ENCODE peak calls at places on chromosome 15, in ten cellular contexts. O is AG09319; L is stimulated activated CD8-positive, alpha-beta memory T cell treated with anti-CD3 and anti-CD28 coated beads, Interleukin-2, amount 100 ng/mL, for 48 hours; J is RPMI8226; B is cardiac muscle cell; A is amniotic stem cell; G is AG08395; D is activated T-cell treated with anti-CD3 and anti-CD28 coated beads for 24 hours; Z is central memory CD4-positive, alpha-beta T cell; M is activated T-helper 1 cell treated with anti-CD3 and anti-CD28 coated beads, Interleukin-12 subunit alpha, Interleukin-12 subunit beta, Interleukin-2, Interleukin-4 antibody, amounts not matched to agents 30 ng/mL and 10 ng/mL and 1 ng/mL, durations not matched to agents 14 hours and 24 hours and 36 hours. V is an unnamed sample.

GRCh38 chr15:47496343-47497185 is 220.7 kb upstream of the SEMA6D start:
- DNase-seq in O (no peak), L (no peak), J (no peak), B (no peak), A (no peak), G (no peak), D (no peak), Z (no peak), M (no peak), V (no peak)

GRCh38 chr15:94029495-94029894 is 201.9 kb upstream of the MCTP2 start:
- DNase-seq in O (peak), L (no peak), J (no peak), B (no peak), A (no peak), G (peak), D (no peak), Z (no peak), M (no peak), V (no peak)

GRCh38 chr15:72135719-72136118 is 17.5 kb downstream of the SENP8 start:
- DNase-seq in O (no peak), L (no peak), J (no peak), B (no peak), A (no peak), G (no peak), D (no peak), Z (no peak), M (no peak), V (no peak)

GRCh38 chr15:85642693-85643058 is 152.0 kb downstream of the KLHL25 start:
- DNase-seq in O (peak), L (no peak), J (no peak), B (peak), A (no peak), G (peak), D (no peak), Z (no peak), M (no peak), V (peak)

GRCh38 chr15:85762756-85763127 is 32.0 kb downstream of the KLHL25 start:
- DNase-seq in O (no peak), L (no peak), J (no peak), B (no peak), A (no peak), G (no peak), D (no peak), Z (no peak), M (no peak), V (no peak)

GRCh38 chr15:22893881-22894280 is 55.4 kb downstream of the NIPA2 start:
- DNase-seq in O (no peak), L (no peak), J (no peak), B (no peak), A (no peak), G (no peak), D (no peak), Z (no peak), M (no peak), V (no peak)

GRCh38 chr15:83209333-83209732 is 1.7 kb upstream of the HDGFL3 start:
- DNase-seq in O (no peak), L (no peak), J (no peak), B (no peak), A (no peak), G (no peak), D (no peak), Z (no peak), M (no peak), V (no peak)

GRCh38 chr15:70854669-70854976 is 666 bp upstream of the LARP6 start:
- DNase-seq in O (no peak), L (no peak), J (no peak), B (peak), A (peak), G (peak), D (no peak), Z (no peak), M (no peak), V (peak)

GRCh38 chr15:59686389-59686788 is 2.7 kb downstream of the BNIP2 start:
- DNase-seq in O (no peak), L (no peak), J (peak), B (no peak), A (no peak), G (no peak), D (no peak), Z (no peak), M (no peak), V (no peak)

V was measured in frontal cortex.